ENCODE peak calls at places on chromosomes 12 and 14, in five cellular contexts. R is H1, D is trophoblast cell, K is IMR-90, Q is neuronal stem cell. U is an unnamed sample.

GRCh38 chr14:55052259-55052930 is 948 bp downstream of the MAPK1IP1L start:
- DNase-seq in R (no peak), D (peak; percentile 52), K (peak; percentile 31), Q (no peak), U (peak; percentile 50)

GRCh38 chr12:49703647-49704137 is 3.5 kb downstream of the FMNL3 start:
- DNase-seq in R (no peak), D (peak; percentile 26), K (peak; percentile 92), Q (no peak), U (peak; percentile 91)

GRCh38 chr12:116416161-116416560 is 138.7 kb upstream of the MED13L start:
- DNase-seq in R (no peak), D (no peak), K (no peak), Q (no peak), U (peak; percentile 58)

GRCh38 chr12:112848972-112849371 is 57.4 kb downstream of the RPH3A start:
- DNase-seq in R (no peak), D (no peak), K (no peak), Q (no peak), U (no peak)

GRCh38 chr12:83573676-83574075 is 887.0 kb downstream of the TMTC2 start:
- DNase-seq in R (no peak), D (peak; percentile 57), K (no peak), Q (no peak), U (peak; percentile 1)

GRCh38 chr12:123089631-123090353 is 61.1 kb downstream of the PITPNM2 start:
- DNase-seq in R (no peak), D (peak; percentile 48), K (peak; percentile 99), Q (no peak), U (peak; percentile 94)

GRCh38 chr12:56257491-56258067 is 605 bp downstream of the ANKRD52 start:
- DNase-seq in R (no peak), D (peak; percentile 26), K (peak; percentile 11), Q (peak; percentile 41), U (peak; percentile 60)

GRCh38 chr12:5043589-5044419 is at the start of gene KCNA5:
- DNase-seq in R (peak; percentile 13), D (no peak), K (no peak), Q (peak; percentile 37), U (no peak)

GRCh38 chr12:67910360-67911292 is 78.6 kb upstream of the IFNG-AS1 start:
- DNase-seq in R (no peak), D (peak; percentile 86), K (peak; percentile 95), Q (no peak), U (peak; percentile 67)

GRCh38 chr14:47194051-47194450 is 481.4 kb downstream of the MDGA2 start:
- DNase-seq in R (no peak), D (no peak), K (no peak), Q (no peak), U (peak; percentile 54)

GRCh38 chr14:102975662-102976061 is 53.2 kb downstream of the AMN start:
- DNase-seq in R (no peak), D (no peak), K (no peak), Q (no peak), U (no peak)

GRCh38 chr14:75442642-75443041 is 14.8 kb downstream of the JDP2 start:
- DNase-seq in R (no peak), D (no peak), K (peak; percentile 57), Q (no peak), U (peak; percentile 35)

GRCh38 chr12:1474567-1475153 is 119.7 kb downstream of the FBXL14 start:
- DNase-seq in R (peak; percentile 15), D (peak; percentile 15), K (peak; percentile 97), Q (peak; percentile 48), U (peak; percentile 83)

GRCh38 chr12:55706840-55707671 is 648 bp downstream of the ITGA7 start:
- DNase-seq in R (no peak), D (no peak), K (no peak), Q (no peak), U (no peak)

GRCh38 chr14:75941030-75941429 is 40.8 kb downstream of the TGFB3 start:
- DNase-seq in R (no peak), D (no peak), K (peak; percentile 17), Q (no peak), U (no peak)

GRCh38 chr12:3530548-3530947 is 39.5 kb downstream of the PRMT8 start:
- DNase-seq in R (no peak), D (no peak), K (no peak), Q (no peak), U (no peak)

GRCh38 chr14:27205036-27205435 is 607.2 kb upstream of the NOVA1 start:
- DNase-seq in R (no peak), D (no peak), K (no peak), Q (no peak), U (no peak)

GRCh38 chr12:66071556-66071955 is 59.0 kb downstream of the LLPH start:
- DNase-seq in R (no peak), D (no peak), K (no peak), Q (no peak), U (no peak)

GRCh38 chr12:47781479-47782371 is 8.7 kb downstream of the SLC48A1 start:
- DNase-seq in R (no peak), D (no peak), K (no peak), Q (no peak), U (no peak)

GRCh38 chr12:28253175-28253641 is 63.0 kb downstream of the CCDC91 start:
- DNase-seq in R (no peak), D (peak; percentile 24), K (peak; percentile 43), Q (no peak), U (no peak)

GRCh38 chr14:55043528-55043927 is 7.9 kb upstream of the MAPK1IP1L start:
- DNase-seq in R (no peak), D (no peak), K (peak; percentile 65), Q (no peak), U (no peak)

GRCh38 chr14:103684871-103685270 is 30.4 kb downstream of the XRCC3 start:
- DNase-seq in R (no peak), D (no peak), K (no peak), Q (no peak), U (no peak)

GRCh38 chr14:103104654-103105511 is 10.4 kb downstream of the EXOC3L4 start:
- DNase-seq in R (no peak), D (peak; percentile 85), K (peak; percentile 50), Q (no peak), U (peak; percentile 74)

GRCh38 chr12:125069616-125070015 is 4.4 kb downstream of the AACS start:
- DNase-seq in R (no peak), D (peak; percentile 61), K (no peak), Q (no peak), U (no peak)

GRCh38 chr14:92472860-92473259 is 40.7 kb upstream of the RIN3 start:
- DNase-seq in R (no peak), D (no peak), K (no peak), Q (no peak), U (no peak)

GRCh38 chr14:92471919-92472318 is 41.7 kb upstream of the RIN3 start:
- DNase-seq in R (peak; percentile 47), D (peak; percentile 62), K (peak; percentile 93), Q (no peak), U (peak; percentile 81)

GRCh38 chr14:92473947-92474535 is 39.5 kb upstream of the RIN3 start:
- DNase-seq in R (no peak), D (no peak), K (peak; percentile 16), Q (no peak), U (no peak)

GRCh38 chr14:92475037-92475436 is 38.5 kb upstream of the RIN3 start:
- DNase-seq in R (no peak), D (no peak), K (no peak), Q (no peak), U (no peak)

GRCh38 chr14:92473261-92473946 is 40.2 kb upstream of the RIN3 start:
- DNase-seq in R (no peak), D (peak; percentile 13), K (peak; percentile 75), Q (no peak), U (peak; percentile 81)
- H4K91ac ChIP-seq in R (no peak overlapping the region), D (peak overlapping the region; percentile 37), K (peak overlapping the region; percentile 13), Q (no peak overlapping the region), U (no peak overlapping the region)

GRCh38 chr12:92543359-92543758 is 159.4 kb upstream of the PLEKHG7 start:
- DNase-seq in R (no peak), D (peak; percentile 81), K (no peak), Q (no peak), U (peak; percentile 73)

GRCh38 chr12:92541024-92541423 is 161.8 kb upstream of the PLEKHG7 start:
- DNase-seq in R (no peak), D (no peak), K (no peak), Q (no peak), U (no peak)

GRCh38 chr12:92538970-92539749 is 163.6 kb upstream of the PLEKHG7 start:
- DNase-seq in R (no peak), D (peak; percentile 54), K (peak; percentile 80), Q (no peak), U (peak; percentile 78)

GRCh38 chr12:92537235-92537960 is 165.4 kb upstream of the PLEKHG7 start:
- DNase-seq in R (no peak), D (peak; percentile 45), K (no peak), Q (no peak), U (no peak)

GRCh38 chr12:92539966-92540791 is 162.6 kb upstream of the PLEKHG7 start:
- DNase-seq in R (no peak), D (no peak), K (no peak), Q (no peak), U (no peak)
- H2AFZ ChIP-seq in R (no peak overlapping the region), D (no peak overlapping the region), K (peak overlapping the region; percentile 56), Q (peak overlapping the region; percentile 95), U (no peak overlapping the region)

DNA sequence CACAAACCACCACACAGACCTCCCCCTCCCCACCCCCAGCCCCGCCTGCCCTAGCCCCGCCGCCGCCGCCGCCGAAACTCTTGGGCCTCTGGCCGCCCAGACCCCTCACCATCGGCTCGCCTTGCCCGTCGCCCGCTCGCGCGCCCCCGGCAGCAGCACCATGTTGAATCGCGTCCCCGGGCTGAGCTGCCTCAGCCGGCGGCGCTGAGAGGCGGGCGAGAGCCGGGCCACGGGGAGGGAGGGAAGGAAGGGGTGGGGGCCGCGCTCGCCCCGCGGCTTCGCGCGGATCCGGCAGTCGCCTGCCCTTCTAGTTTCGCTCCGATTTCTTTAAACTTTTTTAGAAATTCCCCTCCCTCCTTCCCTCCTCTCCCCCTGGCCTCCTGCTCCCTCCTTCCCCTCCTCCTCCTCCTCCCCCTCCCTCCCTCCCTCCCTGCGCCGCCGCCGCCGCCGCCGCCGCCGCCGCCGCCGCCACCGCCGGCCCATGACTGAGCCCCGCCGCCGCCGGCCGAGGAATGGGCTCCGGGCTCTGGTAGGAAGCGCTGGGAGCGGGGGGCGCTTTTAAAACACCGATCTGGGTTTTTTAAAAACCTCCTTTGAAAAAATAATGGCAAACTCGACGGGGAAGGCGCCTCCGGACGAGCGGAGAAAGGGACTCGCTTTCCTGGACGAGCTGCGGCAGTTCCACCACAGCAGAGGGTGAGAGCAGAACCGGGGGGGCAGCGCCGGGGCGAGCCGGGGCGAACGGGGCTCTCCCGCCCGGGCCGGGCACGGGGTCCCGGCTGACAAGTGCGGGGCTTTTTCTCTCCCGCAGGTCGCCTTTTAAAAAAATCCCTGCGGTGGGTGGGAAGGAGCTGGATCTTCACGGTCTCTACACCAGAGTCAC is at the start of gene ARID2:
- DNase-seq in R (no peak), D (peak; percentile 50), K (peak; percentile 67), Q (peak; percentile 60), U (peak; percentile 76)
- H2BK120ac ChIP-seq in R (no peak within 1 kb of the TSS), D (peak within 1 kb of the TSS; percentile 97), K (peak within 1 kb of the TSS; percentile 65), Q (peak within 1 kb of the TSS; percentile 72), U (peak within 1 kb of the TSS; percentile 100)

DNA sequence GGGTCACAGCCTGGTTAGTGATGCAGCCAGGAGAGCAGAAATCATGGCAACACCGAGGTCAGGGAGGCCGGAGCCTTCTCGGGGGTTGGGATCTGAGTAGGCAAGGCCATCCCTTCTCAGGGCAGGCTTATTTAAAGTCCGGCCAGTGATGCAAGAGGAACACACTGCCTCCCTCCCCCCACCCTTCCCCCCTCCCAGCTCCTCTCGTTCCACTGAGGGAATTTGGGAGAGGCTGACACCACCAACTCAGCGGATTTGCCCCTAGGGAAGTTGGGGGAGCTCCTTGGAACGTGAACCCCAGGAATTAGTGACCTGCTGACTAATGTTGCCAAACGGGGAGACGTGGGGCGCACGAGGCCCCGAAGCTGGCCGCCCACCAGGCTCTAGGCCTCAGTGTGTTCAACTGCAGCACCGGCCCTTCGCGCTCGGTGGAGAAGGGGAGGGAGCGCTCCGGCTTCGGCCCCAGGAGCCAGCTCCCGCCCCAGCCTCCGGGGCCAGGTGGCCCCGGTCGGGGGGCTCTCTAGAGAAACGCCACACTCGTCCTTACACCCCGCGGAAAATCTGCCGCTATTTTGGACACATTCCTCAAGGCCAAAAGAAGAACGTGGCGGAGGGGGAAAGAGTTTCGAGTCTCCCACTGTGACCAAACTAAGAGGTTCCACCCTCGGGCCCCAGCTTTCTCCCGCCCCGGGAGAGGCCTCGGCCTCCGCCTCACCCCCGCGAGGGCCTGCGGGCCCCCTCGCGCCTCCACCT is 1.6 kb downstream of the CTDSP2 start:
- DNase-seq in R (no peak), D (peak; percentile 57), K (peak; percentile 86), Q (no peak), U (peak; percentile 90)
- H4K91ac ChIP-seq in R (peak overlapping the region; percentile 64), D (peak overlapping the region; percentile 18), K (peak overlapping the region; percentile 82), Q (no peak overlapping the region), U (peak overlapping the region; percentile 96)

U was measured in mesenchymal stem cell.